ENCODE peak calls at places on chromosome 1, in four cellular contexts. F is K562, Q is WTC11, J is HepG2. Y is an unnamed sample.

GRCh38 chr1:228803421-228803820 is 68.1 kb downstream of the RHOU start:
- DNase-seq in F (no peak), Q (no peak), J (no peak), Y (no peak)

GRCh38 chr1:231629132-231629531 is 2.5 kb downstream of the DISC1 start:
- DNase-seq in F (peak; percentile 31), Q (no peak), J (no peak), Y (no peak)

GRCh38 chr1:93579891-93580290 is 101.7 kb downstream of the BCAR3 start:
- DNase-seq in F (no peak), Q (no peak), J (peak; percentile 64), Y (no peak)

GRCh38 chr1:235734335-235734734 is 84.8 kb upstream of the GNG4 start:
- DNase-seq in F (no peak), Q (no peak), J (peak; percentile 6), Y (no peak)

GRCh38 chr1:63112155-63112914 is 210.0 kb upstream of the FOXD3 start:
- DNase-seq in F (no peak), Q (no peak), J (no peak), Y (no peak)

GRCh38 chr1:51266791-51267190 is 30.7 kb downstream of the RNF11 start:
- DNase-seq in F (no peak), Q (no peak), J (no peak), Y (no peak)

GRCh38 chr1:220776725-220777326 is 9.9 kb upstream of the MTARC1 start:
- DNase-seq in F (peak; percentile 86), Q (peak; percentile 90), J (peak; percentile 49), Y (no peak)

GRCh38 chr1:41381691-41382530 is 20.7 kb downstream of the FOXO6 start:
- DNase-seq in F (no peak), Q (peak; percentile 44), J (no peak), Y (no peak)

GRCh38 chr1:228243093-228243492 is 35.2 kb downstream of the OBSCN start:
- DNase-seq in F (no peak), Q (no peak), J (no peak), Y (no peak)

GRCh38 chr1:52152976-52153375 is 11.1 kb downstream of the ZFYVE9 start:
- DNase-seq in F (no peak), Q (no peak), J (no peak), Y (no peak)

GRCh38 chr1:235648954-235649721 is 446 bp downstream of the GNG4 start:
- DNase-seq in F (no peak), Q (peak; percentile 80), J (peak; percentile 37), Y (no peak)

GRCh38 chr1:8021676-8022266 is 4.3 kb downstream of the ERRFI1 start:
- DNase-seq in F (no peak), Q (no peak), J (no peak), Y (no peak)
- TF ChIP-seq CREM in F (no peak), Q (no peak), J (no peak), Y (no peak)

GRCh38 chr1:53678507-53678906 is 60.5 kb downstream of the GLIS1 start:
- DNase-seq in F (no peak), Q (no peak), J (no peak), Y (no peak)

GRCh38 chr1:53678046-53678445 is 60.9 kb downstream of the GLIS1 start:
- DNase-seq in F (no peak), Q (no peak), J (no peak), Y (no peak)

GRCh38 chr1:53680868-53681267 is 58.1 kb downstream of the GLIS1 start:
- DNase-seq in F (no peak), Q (no peak), J (no peak), Y (no peak)

GRCh38 chr1:53677486-53677885 is 61.5 kb downstream of the GLIS1 start:
- DNase-seq in F (no peak), Q (no peak), J (no peak), Y (no peak)

DNA sequence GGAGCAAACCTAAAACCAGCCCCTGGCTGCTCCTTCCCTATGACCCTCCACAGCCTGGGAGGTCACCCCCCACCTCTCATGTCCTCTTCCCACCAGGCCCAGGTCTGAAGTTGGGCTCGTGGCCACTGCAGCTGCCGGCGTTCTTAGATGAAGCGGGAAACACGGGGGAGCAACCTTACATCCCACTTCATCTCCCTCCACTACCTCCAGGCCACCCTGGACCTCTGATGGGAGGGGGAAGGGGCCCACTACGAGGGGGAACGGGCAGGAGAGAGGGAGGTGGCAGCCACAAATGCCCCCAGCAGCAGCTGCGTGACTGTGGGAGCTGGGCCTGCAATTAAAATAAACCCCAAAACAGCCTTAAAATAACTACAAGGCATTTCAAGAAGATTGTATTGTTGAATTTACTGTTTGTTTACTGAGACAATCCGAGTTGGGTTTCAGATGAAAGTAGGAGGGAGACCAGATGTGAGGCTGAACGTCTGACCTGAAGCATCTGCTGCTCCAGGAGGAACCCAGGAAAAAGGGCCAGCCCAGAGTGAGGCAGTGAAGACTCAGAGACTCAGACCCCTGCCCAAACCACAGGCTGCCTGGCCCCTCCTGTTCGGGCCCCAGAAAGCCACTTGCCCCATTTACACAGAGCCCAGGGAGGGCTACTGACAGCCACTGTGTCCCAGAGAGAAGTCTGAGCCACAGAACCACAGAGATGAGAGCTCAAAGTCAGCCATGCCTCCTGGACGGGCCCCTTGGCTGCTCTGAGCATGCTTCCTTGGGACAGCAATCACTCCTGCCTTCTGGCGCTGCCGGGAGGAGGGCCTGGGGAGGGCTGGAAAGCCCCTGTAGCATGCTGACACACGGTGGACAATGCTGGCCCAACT is 59.8 kb downstream of the GLIS1 start:
- DNase-seq in F (no peak), Q (no peak), J (no peak), Y (no peak)
- TF ChIP-seq CREM in F (no peak), Q (no peak), J (no peak), Y (no peak)

GRCh38 chr1:98327151-98327918 is 334.2 kb upstream of the SNX7 start:
- DNase-seq in F (no peak), Q (no peak), J (no peak), Y (no peak)
- TF ChIP-seq CREM in F (no peak), Q (no peak), J (no peak), Y (no peak)

DNA sequence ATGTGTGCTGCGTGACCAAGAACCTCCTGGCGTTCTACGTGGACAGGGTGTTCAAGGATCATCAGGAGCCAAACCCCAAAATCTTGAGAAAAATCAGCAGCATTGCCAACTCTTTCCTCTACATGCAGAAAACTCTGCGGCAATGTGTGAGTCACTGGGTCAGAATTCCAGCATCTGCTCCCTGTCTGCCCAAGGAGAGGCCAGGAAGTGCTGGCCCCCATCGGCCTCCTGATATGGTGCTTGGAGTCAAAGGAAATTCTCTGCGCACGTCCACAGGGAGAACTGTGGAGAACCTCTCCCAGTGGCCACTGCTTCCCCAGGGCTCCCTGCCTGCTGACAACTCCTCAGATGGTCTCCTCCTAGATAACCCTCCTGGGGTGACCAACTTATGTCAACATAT is 25.6 kb upstream of the IL20 start:
- DNase-seq in F (no peak), Q (no peak), J (no peak), Y (no peak)
- TF ChIP-seq CREM in F (no peak), Q (no peak), J (no peak), Y (no peak)

GRCh38 chr1:233627823-233628222 is 13.9 kb downstream of the KCNK1 start:
- DNase-seq in F (no peak), Q (no peak), J (no peak), Y (peak; percentile 45)

GRCh38 chr1:233629305-233629935 is 15.5 kb downstream of the KCNK1 start:
- DNase-seq in F (no peak), Q (no peak), J (no peak), Y (no peak)

GRCh38 chr1:233625087-233625486 is 11.2 kb downstream of the KCNK1 start:
- DNase-seq in F (no peak), Q (no peak), J (no peak), Y (no peak)

GRCh38 chr1:233625510-233625981 is 11.6 kb downstream of the KCNK1 start:
- DNase-seq in F (peak; percentile 76), Q (no peak), J (no peak), Y (no peak)

DNA sequence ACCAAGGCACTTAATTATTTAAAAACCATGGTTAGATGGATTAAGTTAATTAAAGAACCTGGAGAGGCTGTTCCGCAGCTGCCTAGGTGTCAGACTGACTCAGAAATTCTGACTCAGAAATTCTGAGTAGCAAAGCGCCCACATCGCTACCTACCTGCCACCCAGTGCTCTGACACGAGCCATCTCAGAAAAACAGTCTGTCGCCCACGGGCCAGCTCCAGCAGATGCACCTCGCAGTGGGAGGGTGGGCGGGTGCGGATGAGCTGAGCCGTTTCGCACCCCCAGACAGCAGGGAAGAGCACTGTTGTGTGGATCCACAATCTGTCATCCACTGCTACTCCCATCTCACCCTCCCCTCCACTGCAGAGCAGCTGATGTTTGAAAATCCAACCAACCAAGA is 13.5 kb downstream of the KCNK1 start:
- DNase-seq in F (no peak), Q (no peak), J (no peak), Y (no peak)
- TF ChIP-seq CREM in F (no peak), Q (no peak), J (no peak), Y (no peak)

GRCh38 chr1:243924588-243925349 is 74.7 kb upstream of the AKT3 start:
- DNase-seq in F (no peak), Q (no peak), J (no peak), Y (no peak)

GRCh38 chr1:243924188-243924587 is 74.1 kb upstream of the AKT3 start:
- DNase-seq in F (no peak), Q (no peak), J (no peak), Y (no peak)

GRCh38 chr1:243926299-243926698 is 76.3 kb upstream of the AKT3 start:
- DNase-seq in F (no peak), Q (no peak), J (no peak), Y (no peak)

GRCh38 chr1:243927401-243927800 is 77.4 kb upstream of the AKT3 start:
- DNase-seq in F (no peak), Q (no peak), J (no peak), Y (no peak)

DNA sequence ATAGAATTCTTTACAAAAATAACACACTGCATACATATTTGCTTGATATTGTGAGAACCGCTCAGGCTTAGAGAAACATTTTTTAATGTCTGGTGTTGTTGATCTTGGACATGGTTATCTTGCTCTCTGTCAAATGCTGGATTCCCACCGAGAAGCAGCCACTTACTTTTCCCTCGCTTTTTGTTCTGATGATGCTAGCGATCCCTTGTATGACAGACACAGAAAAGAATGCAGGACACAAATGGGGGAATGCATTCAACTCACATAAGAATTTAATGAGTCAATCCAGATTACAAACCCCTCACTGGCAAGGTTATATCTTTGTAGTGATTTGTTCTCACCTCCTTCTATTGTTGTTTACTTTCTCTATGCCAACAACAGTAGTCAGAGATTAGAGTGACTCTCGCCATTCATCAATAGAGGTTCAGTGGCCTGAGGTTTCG is 76.8 kb upstream of the AKT3 start:
- DNase-seq in F (no peak), Q (no peak), J (no peak), Y (no peak)
- TF ChIP-seq CREM in F (no peak), Q (no peak), J (no peak), Y (no peak)

GRCh38 chr1:205689479-205689878 is 9.2 kb upstream of the SLC45A3 start:
- DNase-seq in F (no peak), Q (no peak), J (no peak), Y (no peak)

GRCh38 chr1:205688681-205689080 is 8.4 kb upstream of the SLC45A3 start:
- DNase-seq in F (no peak), Q (no peak), J (no peak), Y (no peak)

GRCh38 chr1:205692406-205692805 is 12.1 kb upstream of the SLC45A3 start:
- DNase-seq in F (no peak), Q (no peak), J (no peak), Y (no peak)

GRCh38 chr1:205690122-205690756 is 9.9 kb upstream of the SLC45A3 start:
- DNase-seq in F (no peak), Q (no peak), J (no peak), Y (no peak)

GRCh38 chr1:205693421-205693991 is 13.2 kb upstream of the SLC45A3 start:
- DNase-seq in F (no peak), Q (no peak), J (no peak), Y (no peak)
- TF ChIP-seq CREM in F (no peak), Q (no peak), J (no peak), Y (no peak)

GRCh38 chr1:84756455-84757082 is 66.3 kb upstream of the SSX2IP start:
- DNase-seq in F (no peak), Q (no peak), J (no peak), Y (no peak)
- TF ChIP-seq CREM in F (no peak), Q (no peak), J (no peak), Y (no peak)